ENCODE peak calls at places on chromosomes 13 and 19, in eight cellular contexts. I is NCI-H1417; Z is activated CD4-positive, CD25-positive, alpha-beta regulatory T cell treated with anti-CD3 and anti-CD28 coated beads, Interleukin-2, amount 50 U/mL, for 16 hours; P is RWPE1; F is activated B cell treated with CpG ODN at 0.5 μM for 24 hours; S is activated CD4-positive, alpha-beta T cell treated with anti-CD3 and anti-CD28 coated beads, Interleukin-2, amount 50 U/mL, for 48 hours; C is stimulated activated CD4-positive, alpha-beta T cell treated with anti-CD3 and anti-CD28 coated beads, Interleukin-4, amount 100 ng/mL, for 1 hour; H is COLO829. W is an unnamed sample.

GRCh38 chr13:90552702-90553101 is 794.8 kb upstream of the MIR17HG start:
- DNase-seq in I (no peak), Z (no peak), P (peak), F (no peak), S (no peak), C (no peak), H (no peak), W (no peak)

GRCh38 chr13:21739771-21740170 is 68.9 kb downstream of the FGF9 start:
- DNase-seq in I (peak), Z (no peak), P (no peak), F (no peak), S (no peak), C (no peak), H (no peak), W (no peak)

GRCh38 chr19:40799558-40800338 is 757 bp downstream of the EGLN2 start:
- DNase-seq in I (no peak), Z (no peak), P (no peak), F (no peak), S (peak), C (no peak), H (no peak), W (peak)

GRCh38 chr19:17743874-17744273 is 7.4 kb upstream of the FCHO1 start:
- DNase-seq in I (no peak), Z (no peak), P (no peak), F (no peak), S (no peak), C (no peak), H (no peak), W (no peak)

GRCh38 chr19:50537769-50538230 is 24.1 kb upstream of the ASPDH start:
- DNase-seq in I (peak), Z (peak), P (peak), F (peak), S (peak), C (peak), H (peak), W (peak)

GRCh38 chr13:106520205-106521004 is 15.1 kb downstream of the EFNB2 start:
- DNase-seq in I (peak), Z (no peak), P (no peak), F (no peak), S (no peak), C (no peak), H (no peak), W (no peak)

GRCh38 chr13:50762969-50763568 is 80.4 kb downstream of the DLEU7 start:
- DNase-seq in I (no peak), Z (no peak), P (no peak), F (no peak), S (no peak), C (no peak), H (no peak), W (no peak)

GRCh38 chr19:6533746-6534418 is 3.1 kb downstream of the TNFSF9 start:
- DNase-seq in I (no peak), Z (no peak), P (no peak), F (no peak), S (no peak), C (no peak), H (no peak), W (no peak)

GRCh38 chr19:377801-378581 is 31.0 kb downstream of the C2CD4C start:
- DNase-seq in I (no peak), Z (no peak), P (no peak), F (no peak), S (no peak), C (no peak), H (no peak), W (no peak)

GRCh38 chr19:49440439-49441209 is 703 bp downstream of the SLC17A7 start:
- DNase-seq in I (no peak), Z (no peak), P (no peak), F (no peak), S (no peak), C (no peak), H (no peak), W (no peak)

GRCh38 chr19:39347332-39348227 is 5.4 kb downstream of the SAMD4B start:
- DNase-seq in I (no peak), Z (no peak), P (no peak), F (no peak), S (no peak), C (no peak), H (no peak), W (no peak)

GRCh38 chr19:18274776-18275356 is 614 bp upstream of the IQCN start:
- DNase-seq in I (no peak), Z (no peak), P (peak), F (no peak), S (no peak), C (no peak), H (no peak), W (peak)

GRCh38 chr19:2083174-2083854 is 12.8 kb downstream of the MOB3A start:
- DNase-seq in I (peak), Z (peak), P (no peak), F (no peak), S (peak), C (peak), H (no peak), W (no peak)

GRCh38 chr13:111658150-111659100 is 338.0 kb downstream of the TEX29 start:
- DNase-seq in I (peak), Z (no peak), P (no peak), F (no peak), S (no peak), C (no peak), H (no peak), W (no peak)

GRCh38 chr19:1252818-1253513 is 4.6 kb downstream of the MIDN start:
- DNase-seq in I (peak), Z (no peak), P (peak), F (peak), S (peak), C (peak), H (no peak), W (peak)